ENCODE peak calls at places on chromosomes 2 and 18, in seven cellular contexts. L is CD8-positive, alpha-beta memory T cell; U is NCI-H524; H is GM04503; K is brain microvascular endothelial cell; P is fibroblast of the conjunctiva; D is AG04449. O is an unnamed sample.

GRCh38 chr2:220188031-220188430 is 560.6 kb downstream of the SLC4A3 start:
- DNase-seq in H (peak; percentile 56), K (peak; percentile 57), L (no peak), U (no peak), P (no peak), D (no peak), O (peak; percentile 86)

GRCh38 chr2:124884315-124884714 is 859.2 kb downstream of the CNTNAP5 start:
- DNase-seq in U (no peak), D (no peak), L (no peak), P (no peak), K (no peak), H (no peak), O (no peak)

GRCh38 chr2:16325613-16326510 is 339.8 kb downstream of the CYRIA start:
- DNase-seq in H (no peak), L (no peak), P (no peak), D (no peak), K (no peak), U (no peak), O (no peak)

GRCh38 chr2:114079366-114080004 is 189.6 kb downstream of the ACTR3 start:
- DNase-seq in K (no peak), L (no peak), P (no peak), H (no peak), U (no peak), D (no peak), O (no peak)

GRCh38 chr2:66437601-66438497 is 2.9 kb downstream of the MEIS1 start:
- DNase-seq in P (no peak), U (no peak), D (no peak), K (no peak), L (no peak), H (peak; percentile 20), O (no peak)

GRCh38 chr18:48749768-48750167 is 201.0 kb downstream of the SMAD7 start:
- DNase-seq in U (no peak), L (no peak), D (no peak), K (peak; percentile 22), H (no peak), P (no peak), O (peak; percentile 46)

GRCh38 chr2:17550907-17551306 is 10.4 kb downstream of the VSNL1 start:
- DNase-seq in U (no peak), L (no peak), K (no peak), H (no peak), P (no peak), D (no peak), O (no peak)

GRCh38 chr2:100938031-100939026 is 63.8 kb upstream of the RPL31 start:
- DNase-seq in K (no peak), D (no peak), P (no peak), H (no peak), U (no peak), L (no peak), O (no peak)

GRCh38 chr2:111684611-111685010 is 199.4 kb downstream of the ANAPC1 start:
- DNase-seq in K (no peak), L (no peak), H (no peak), P (no peak), D (no peak), U (no peak), O (no peak)

GRCh38 chr2:937530-937929 is 13.1 kb upstream of the SNTG2 start:
- DNase-seq in K (peak; percentile 92), P (no peak), D (peak; percentile 64), L (no peak), H (no peak), U (no peak), O (peak; percentile 16)

GRCh38 chr2:179817181-179817841 is 44.1 kb downstream of the ZNF385B start:
- DNase-seq in H (no peak), K (peak; percentile 10), L (no peak), U (no peak), D (no peak), P (no peak), O (no peak)

GRCh38 chr2:127560929-127561275 is 25.4 kb downstream of the MYO7B start:
- DNase-seq in L (no peak), D (no peak), H (peak; percentile 3), K (no peak), P (peak; percentile 18), U (no peak), O (no peak)

GRCh38 chr2:118223487-118224136 is 135.3 kb downstream of the INSIG2 start:
- DNase-seq in L (no peak), U (peak; percentile 39), K (no peak), H (no peak), D (no peak), P (no peak), O (no peak)

GRCh38 chr2:67567866-67568265 is 170.7 kb downstream of the ETAA1 start:
- DNase-seq in H (no peak), U (no peak), D (no peak), P (no peak), K (no peak), L (no peak), O (no peak)

GRCh38 chr18:44579028-44579692 is 101.5 kb upstream of the SETBP1 start:
- DNase-seq in L (no peak), P (no peak), H (no peak), K (no peak), D (no peak), U (peak; percentile 46), O (no peak)

GRCh38 chr2:191738667-191739066 is 60.7 kb downstream of the NABP1 start:
- DNase-seq in K (no peak), H (no peak), U (no peak), P (no peak), L (no peak), D (no peak), O (no peak)

GRCh38 chr2:176669398-176670174 is 400.3 kb downstream of the MTX2 start:
- DNase-seq in L (no peak), K (no peak), D (no peak), H (no peak), U (no peak), P (no peak), O (no peak)